ENCODE peak calls at places on chromosomes 3 and 15, in four cellular contexts. One of them, this sample, is unnamed.

GRCh38 chr15:50907866-50908208 is 646 bp upstream of the AP4E1 start:
- DNase-seq in HCT116: peak
- DNase-seq in K562: no peak
- DNase-seq in HepG2: peak
- DNase-seq in this sample: no peak

GRCh38 chr3:132916096-132916495 is 122.1 kb upstream of the TMEM108 start:
- DNase-seq in HepG2: no peak
- DNase-seq in HCT116: no peak
- DNase-seq in K562: no peak
- DNase-seq in this sample: no peak

GRCh38 chr15:57555270-57555669 is 36.4 kb upstream of the MYZAP start:
- DNase-seq in HCT116: no peak
- DNase-seq in K562: no peak
- DNase-seq in HepG2: no peak
- DNase-seq in this sample: no peak

GRCh38 chr3:18134386-18135082 is 290.6 kb downstream of the SATB1 start:
- DNase-seq in K562: no peak
- DNase-seq in HepG2: no peak
- DNase-seq in HCT116: no peak
- DNase-seq in this sample: no peak

GRCh38 chr15:52518487-52518886 is 10.2 kb downstream of the MYO5A start:
- DNase-seq in K562: no peak
- DNase-seq in HCT116: no peak
- DNase-seq in HepG2: no peak
- DNase-seq in this sample: no peak

GRCh38 chr3:46480481-46481195 is 15.9 kb upstream of the LTF start:
- DNase-seq in K562: no peak
- DNase-seq in HepG2: no peak
- DNase-seq in HCT116: no peak
- DNase-seq in this sample: no peak

GRCh38 chr15:96553006-96553405 is 222.5 kb downstream of the NR2F2 start:
- DNase-seq in HepG2: no peak
- DNase-seq in HCT116: no peak
- DNase-seq in K562: no peak
- DNase-seq in this sample: no peak

GRCh38 chr15:55270301-55270700 is 19.3 kb downstream of the RAB27A start:
- DNase-seq in HCT116: no peak
- DNase-seq in K562: no peak
- DNase-seq in HepG2: no peak
- DNase-seq in this sample: no peak

GRCh38 chr15:39720721-39721611 is 61.7 kb downstream of the FSIP1 start:
- DNase-seq in HepG2: no peak
- DNase-seq in HCT116: no peak
- DNase-seq in K562: no peak
- DNase-seq in this sample: no peak

GRCh38 chr3:140128217-140129137 is 193.5 kb downstream of the CLSTN2 start:
- DNase-seq in HepG2: peak
- DNase-seq in K562: peak
- DNase-seq in HCT116: peak
- DNase-seq in this sample: peak

GRCh38 chr15:47715856-47716445 is 1.4 kb upstream of the SEMA6D start:
- DNase-seq in HCT116: no peak
- DNase-seq in K562: no peak
- DNase-seq in HepG2: no peak
- DNase-seq in this sample: no peak
- TF ChIP-seq TCF7L2 in HCT116: no peak
- TF ChIP-seq TCF7L2 in K562: no peak
- TF ChIP-seq TCF7L2 in HepG2: no peak
- TF ChIP-seq TCF7L2 in this sample: no peak

DNA sequence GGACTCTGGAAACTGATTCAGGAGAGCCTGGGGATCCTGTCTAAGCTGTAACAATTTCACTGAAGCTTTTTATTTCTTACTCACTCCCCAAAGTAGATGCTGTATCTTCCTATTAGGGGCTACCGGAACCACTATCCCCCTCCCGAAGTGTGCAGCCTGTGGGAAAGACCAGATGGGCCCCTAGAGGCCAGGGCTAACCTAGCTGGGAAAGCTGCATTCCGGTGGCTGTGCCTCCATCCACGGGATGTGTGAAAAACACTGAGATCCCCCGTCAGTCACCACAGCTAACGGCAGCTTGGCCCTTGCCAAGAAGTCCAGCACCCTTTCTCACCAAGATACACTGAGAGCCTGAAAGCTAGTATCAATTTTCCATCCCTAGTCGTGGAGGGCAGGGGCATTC is 3.1 kb downstream of the SSUH2 start:
- DNase-seq in HepG2: no peak
- DNase-seq in K562: no peak
- DNase-seq in HCT116: no peak
- DNase-seq in this sample: no peak
- TF ChIP-seq TCF7L2 in HepG2: no peak
- TF ChIP-seq TCF7L2 in K562: no peak
- TF ChIP-seq TCF7L2 in HCT116: no peak
- TF ChIP-seq TCF7L2 in this sample: no peak

GRCh38 chr15:67768592-67768991 is 56.7 kb upstream of the SKOR1 start:
- DNase-seq in K562: no peak
- DNase-seq in HepG2: no peak
- DNase-seq in HCT116: no peak
- DNase-seq in this sample: no peak

GRCh38 chr15:67774626-67775025 is 50.7 kb upstream of the SKOR1 start:
- DNase-seq in K562: no peak
- DNase-seq in HCT116: no peak
- DNase-seq in HepG2: no peak
- DNase-seq in this sample: no peak

GRCh38 chr15:67770098-67770628 is 55.1 kb upstream of the SKOR1 start:
- DNase-seq in K562: no peak
- DNase-seq in HepG2: no peak
- DNase-seq in HCT116: no peak
- DNase-seq in this sample: no peak

GRCh38 chr15:67769468-67770097 is 55.7 kb upstream of the SKOR1 start:
- DNase-seq in HCT116: no peak
- DNase-seq in HepG2: no peak
- DNase-seq in K562: no peak
- DNase-seq in this sample: no peak

GRCh38 chr15:67771201-67771600 is 54.1 kb upstream of the SKOR1 start:
- DNase-seq in HCT116: no peak
- DNase-seq in HepG2: no peak
- DNase-seq in K562: peak
- DNase-seq in this sample: no peak
- TF ChIP-seq TCF7L2 in HCT116: no peak
- TF ChIP-seq TCF7L2 in HepG2: no peak
- TF ChIP-seq TCF7L2 in K562: no peak
- TF ChIP-seq TCF7L2 in this sample: no peak

GRCh38 chr15:32641517-32642059 is at the start of gene SCG5:
- DNase-seq in HepG2: no peak
- DNase-seq in K562: peak
- DNase-seq in HCT116: no peak
- DNase-seq in this sample: no peak
- TF ChIP-seq TCF7L2 in HepG2: no peak
- TF ChIP-seq TCF7L2 in K562: no peak
- TF ChIP-seq TCF7L2 in HCT116: no peak
- TF ChIP-seq TCF7L2 in this sample: no peak

GRCh38 chr3:72335458-72336050 is 512.7 kb downstream of the SHQ1 start:
- DNase-seq in HepG2: no peak
- DNase-seq in K562: no peak
- DNase-seq in HCT116: no peak
- DNase-seq in this sample: no peak
- TF ChIP-seq TCF7L2 in HepG2: no peak
- TF ChIP-seq TCF7L2 in K562: no peak
- TF ChIP-seq TCF7L2 in HCT116: no peak
- TF ChIP-seq TCF7L2 in this sample: no peak

GRCh38 chr15:88908697-88909621 is 4.2 kb downstream of the MFGE8 start:
- DNase-seq in HCT116: no peak
- DNase-seq in K562: no peak
- DNase-seq in HepG2: no peak
- DNase-seq in this sample: no peak
- TF ChIP-seq TCF7L2 in HCT116: no peak
- TF ChIP-seq TCF7L2 in K562: no peak
- TF ChIP-seq TCF7L2 in HepG2: no peak
- TF ChIP-seq TCF7L2 in this sample: no peak

GRCh38 chr15:49247556-49248102 is 77.6 kb downstream of the GALK2 start:
- DNase-seq in K562: no peak
- DNase-seq in HepG2: no peak
- DNase-seq in HCT116: no peak
- DNase-seq in this sample: no peak
- TF ChIP-seq TCF7L2 in K562: no peak
- TF ChIP-seq TCF7L2 in HepG2: no peak
- TF ChIP-seq TCF7L2 in HCT116: no peak
- TF ChIP-seq TCF7L2 in this sample: no peak

GRCh38 chr3:178479860-178480259 is 56.4 kb upstream of the KCNMB2 start:
- DNase-seq in HepG2: no peak
- DNase-seq in K562: no peak
- DNase-seq in HCT116: no peak
- DNase-seq in this sample: no peak

GRCh38 chr3:178475062-178475461 is 61.2 kb upstream of the KCNMB2 start:
- DNase-seq in HepG2: no peak
- DNase-seq in HCT116: no peak
- DNase-seq in K562: no peak
- DNase-seq in this sample: no peak

GRCh38 chr3:178474526-178474925 is 61.7 kb upstream of the KCNMB2 start:
- DNase-seq in HepG2: no peak
- DNase-seq in K562: no peak
- DNase-seq in HCT116: no peak
- DNase-seq in this sample: no peak

GRCh38 chr3:178479446-178479845 is 56.8 kb upstream of the KCNMB2 start:
- DNase-seq in K562: no peak
- DNase-seq in HepG2: no peak
- DNase-seq in HCT116: no peak
- DNase-seq in this sample: no peak

DNA sequence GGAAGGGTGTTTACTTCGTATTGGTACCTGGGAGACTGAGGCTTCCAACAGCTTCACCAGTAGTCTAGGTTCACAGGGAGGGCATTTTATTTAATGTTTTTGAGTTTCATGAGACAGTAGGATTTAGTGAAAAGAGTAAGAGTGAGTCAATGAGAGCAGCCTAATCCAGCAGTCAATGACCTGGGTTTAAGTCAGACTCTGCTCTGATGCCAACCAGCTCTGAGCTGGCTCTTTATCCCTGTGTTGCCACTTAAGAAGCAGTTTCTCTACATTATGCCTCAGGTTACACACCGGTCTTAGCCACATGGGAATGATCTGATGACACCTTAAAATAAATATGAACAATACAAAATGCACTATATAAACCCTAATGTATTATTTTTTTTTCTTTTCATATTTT is 59.4 kb upstream of the KCNMB2 start:
- DNase-seq in K562: no peak
- DNase-seq in HepG2: no peak
- DNase-seq in HCT116: no peak
- DNase-seq in this sample: no peak
- TF ChIP-seq TCF7L2 in K562: no peak
- TF ChIP-seq TCF7L2 in HepG2: no peak
- TF ChIP-seq TCF7L2 in HCT116: no peak
- TF ChIP-seq TCF7L2 in this sample: no peak

This sample was measured in Panc1.